ENCODE peak calls at places on chromosomes 4 and X, in ten cellular contexts. C is cardiac muscle cell, O is coronary artery, V is sigmoid colon, E is K562, I is brain microvascular endothelial cell, T is right atrium auricular region, H is ovary, P is OCI-LY7, B is pancreas. J is an unnamed sample.

GRCh38 chr4:177446571-177446970 is 4.3 kb upstream of the AGA start:
- DNase-seq in C (no peak), O (no peak), V (no peak), E (no peak), I (no peak), T (no peak), H (no peak), P (no peak), B (no peak), J (no peak)

GRCh38 chrX:50812995-50813842 is 775 bp downstream of the SHROOM4 start:
- DNase-seq in C (peak; percentile 66), O (no peak), V (peak; percentile 69), E (no peak), I (peak; percentile 12), T (peak; percentile 58), H (peak; percentile 20), P (no peak), B (peak; percentile 72), J (no peak)

GRCh38 chr4:8761824-8762205 is 109.8 kb downstream of the HMX1 start:
- DNase-seq in C (no peak), O (peak; percentile 64), V (peak; percentile 61), E (no peak), I (no peak), T (no peak), H (no peak), P (no peak), B (peak; percentile 50), J (no peak)

GRCh38 chrX:120308959-120309872 is 2.0 kb downstream of the TMEM255A start:
- DNase-seq in C (peak; percentile 57), O (no peak), V (peak; percentile 79), E (no peak), I (peak; percentile 43), T (no peak), H (peak; percentile 81), P (peak; percentile 73), B (peak; percentile 71), J (peak; percentile 25)

GRCh38 chr4:26871611-26872010 is 11.0 kb downstream of the STIM2 start:
- DNase-seq in C (peak; percentile 83), O (no peak), V (no peak), E (no peak), I (no peak), T (no peak), H (no peak), P (no peak), B (no peak), J (no peak)

GRCh38 chrX:136195247-136195646 is 47.9 kb downstream of the FHL1 start:
- DNase-seq in C (no peak), O (no peak), V (no peak), E (no peak), I (no peak), T (no peak), H (no peak), P (no peak), B (no peak), J (no peak)

GRCh38 chr4:80529021-80529420 is 193.5 kb downstream of the CFAP299 start:
- DNase-seq in C (peak; percentile 0), O (no peak), V (no peak), E (no peak), I (no peak), T (no peak), H (no peak), P (no peak), B (no peak), J (no peak)

GRCh38 chrX:83145910-83146309 is 362.2 kb upstream of the POU3F4 start:
- DNase-seq in C (no peak), O (no peak), V (no peak), E (no peak), I (no peak), T (no peak), H (no peak), P (no peak), B (no peak), J (no peak)

GRCh38 chr4:183571350-183572076 is 66.7 kb downstream of the ING2 start:
- DNase-seq in C (peak; percentile 25), O (no peak), V (no peak), E (peak; percentile 37), I (peak; percentile 42), T (no peak), H (peak; percentile 82), P (no peak), B (peak; percentile 90), J (peak; percentile 20)

GRCh38 chr4:155974476-155974749 is 20.7 kb upstream of the CTSO start:
- DNase-seq in C (no peak), O (no peak), V (no peak), E (no peak), I (no peak), T (no peak), H (no peak), P (no peak), B (no peak), J (no peak)

GRCh38 chrX:115183980-115184379 is 5.2 kb upstream of the RBMXL3 start:
- DNase-seq in C (no peak), O (no peak), V (no peak), E (no peak), I (no peak), T (no peak), H (no peak), P (no peak), B (no peak), J (no peak)

GRCh38 chrX:20521245-20521644 is 254.5 kb upstream of the RPS6KA3 start:
- DNase-seq in C (peak; percentile 85), O (no peak), V (no peak), E (no peak), I (peak; percentile 69), T (no peak), H (no peak), P (no peak), B (no peak), J (no peak)

GRCh38 chr4:15378055-15378454 is 49.8 kb upstream of the C1QTNF7 start:
- DNase-seq in C (peak; percentile 40), O (no peak), V (no peak), E (no peak), I (no peak), T (no peak), H (no peak), P (no peak), B (no peak), J (peak; percentile 5)

GRCh38 chr4:70623301-70623700 is 5.2 kb upstream of the ENAM start:
- DNase-seq in C (no peak), O (no peak), V (no peak), E (no peak), I (no peak), T (no peak), H (no peak), P (no peak), B (no peak), J (no peak)

GRCh38 chr4:56728512-56728911 is 47.4 kb upstream of the HOPX start:
- DNase-seq in C (peak; percentile 97), O (no peak), V (peak; percentile 96), E (peak; percentile 21), I (peak; percentile 88), T (peak; percentile 78), H (peak; percentile 23), P (no peak), B (no peak), J (peak; percentile 60)

GRCh38 chr4:1245481-1246051 is 3.4 kb downstream of the CTBP1 start:
- DNase-seq in C (no peak), O (peak; percentile 74), V (no peak), E (no peak), I (no peak), T (no peak), H (peak; percentile 15), P (no peak), B (peak; percentile 90), J (no peak)

GRCh38 chr4:37533286-37534033 is 152.7 kb downstream of the RELL1 start:
- DNase-seq in C (no peak), O (no peak), V (no peak), E (no peak), I (no peak), T (no peak), H (no peak), P (no peak), B (no peak), J (peak; percentile 15)

DNA sequence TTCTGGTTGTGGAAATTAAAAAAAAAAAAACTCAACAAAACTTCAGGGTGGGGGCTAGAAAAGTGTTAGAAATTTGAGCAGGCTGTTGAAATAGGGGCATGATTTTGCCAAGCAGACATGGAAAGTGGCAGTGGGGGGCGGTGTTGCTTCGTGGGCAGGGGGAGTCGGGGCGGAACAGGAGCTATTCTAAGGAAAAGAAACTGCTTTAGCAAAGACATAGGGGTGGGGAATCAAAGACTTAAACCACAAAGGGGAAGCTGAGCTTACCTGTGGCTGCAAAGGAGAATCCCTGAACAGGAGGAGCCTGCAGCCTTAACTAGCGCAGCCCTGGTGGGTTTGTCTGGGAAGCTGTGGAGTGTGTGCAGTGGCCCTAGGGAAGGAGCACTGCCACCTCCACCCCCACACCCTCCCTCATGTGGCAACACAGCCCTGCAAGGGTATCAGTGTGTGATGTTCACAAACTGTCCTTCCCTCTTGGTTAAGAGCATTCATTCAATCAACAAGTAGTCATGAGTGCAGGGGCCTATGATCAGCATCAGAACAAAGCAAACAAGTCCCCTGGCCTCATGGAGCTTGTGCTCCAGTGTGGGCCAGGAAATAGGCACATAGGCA is 20.5 kb downstream of the SEL1L3 start:
- DNase-seq in C (no peak), O (peak; percentile 22), V (no peak), E (no peak), I (no peak), T (no peak), H (no peak), P (peak; percentile 72), B (no peak), J (no peak)
- H3K27ac ChIP-seq in C (no peak overlapping the region), O (no peak overlapping the region), V (no peak overlapping the region), E (no peak overlapping the region), I (no peak overlapping the region), T (no peak overlapping the region), H (no peak overlapping the region), P (peak overlapping the region; percentile 9), B (no peak overlapping the region), J (no peak overlapping the region)

GRCh38 chrX:69503835-69504625 is at the start of gene NALF2:
- DNase-seq in C (peak; percentile 67), O (no peak), V (peak; percentile 70), E (peak; percentile 24), I (no peak), T (no peak), H (peak; percentile 22), P (peak; percentile 80), B (peak; percentile 87), J (peak; percentile 14)
- TF ChIP-seq CTCF in C (no peak), O (no peak), V (no peak), E (no peak), I (no peak), T (no peak), H (no peak), P (no peak), B (no peak), J (no peak)

DNA sequence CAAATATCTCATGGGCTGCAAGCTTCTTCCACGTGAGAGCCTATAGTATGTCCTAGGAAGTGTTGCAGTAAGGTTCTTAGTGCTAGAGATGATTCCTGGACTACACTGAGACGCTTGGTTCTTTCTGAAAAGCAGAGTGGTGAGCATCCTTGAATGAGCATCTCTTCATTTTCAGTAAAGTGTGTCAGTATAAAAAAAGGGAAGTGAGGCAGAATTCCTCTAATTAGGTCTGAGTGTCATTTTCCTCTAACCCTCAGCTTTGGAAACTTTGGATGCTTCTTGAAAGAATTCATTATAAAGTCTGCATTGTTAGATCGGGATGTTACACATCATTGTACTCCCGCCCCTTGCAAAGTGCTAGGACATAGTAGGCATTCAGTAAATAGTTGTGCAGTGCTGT is 5.2 kb downstream of the BMPR1B start:
- DNase-seq in C (no peak), O (no peak), V (no peak), E (no peak), I (no peak), T (no peak), H (no peak), P (no peak), B (no peak), J (no peak)
- H3K27ac ChIP-seq in C (no peak overlapping the region), O (no peak overlapping the region), V (no peak overlapping the region), E (no peak overlapping the region), I (no peak overlapping the region), T (no peak overlapping the region), H (no peak overlapping the region), P (no peak overlapping the region), B (no peak overlapping the region), J (no peak overlapping the region)

GRCh38 chr4:157172011-157172410 is 48.5 kb upstream of the GRIA2 start:
- DNase-seq in C (peak; percentile 22), O (no peak), V (no peak), E (no peak), I (no peak), T (no peak), H (no peak), P (no peak), B (no peak), J (peak; percentile 3)
- TF ChIP-seq CTCF in C (peak; percentile 21), O (no peak), V (no peak), E (no peak), I (peak; percentile 19), T (no peak), H (no peak), P (no peak), B (no peak), J (peak; percentile 63)